ENCODE peak calls at places on chromosomes 13 and 19, in seven cellular contexts. M is CD4-positive, alpha-beta T cell; P is activated T-helper 1 cell treated with Interleukin-2 at 50 U/mL for 16 hours; J is D721Med; B is stimulated activated CD4-positive, alpha-beta T cell treated with anti-CD3 and anti-CD28 coated beads, Interleukin-2, amount 100 ng/mL, for 24 hours; Q is heart right ventricle; R is RKO. H is an unnamed sample.

GRCh38 chr13:98321356-98321755 is 144.3 kb upstream of the RNF113B start:
- DNase-seq in M (no peak), P (no peak), J (no peak), B (no peak), Q (no peak), R (no peak), H (no peak)

GRCh38 chr13:30679483-30680330 is 55.6 kb upstream of the ALOX5AP start:
- DNase-seq in M (peak), P (peak), J (no peak), B (no peak), Q (no peak), R (peak), H (no peak)

GRCh38 chr19:34366670-34367423 is 1.9 kb downstream of the GPI start:
- DNase-seq in M (no peak), P (no peak), J (no peak), B (no peak), Q (no peak), R (peak), H (no peak)

GRCh38 chr13:75271851-75272250 is 210.1 kb downstream of the TBC1D4 start:
- DNase-seq in M (no peak), P (no peak), J (no peak), B (no peak), Q (no peak), R (no peak), H (no peak)

GRCh38 chr13:69912576-69913074 is 195.0 kb upstream of the ATXN8OS start:
- DNase-seq in M (no peak), P (no peak), J (no peak), B (no peak), Q (no peak), R (no peak), H (no peak)

GRCh38 chr13:105979131-105979530 is 556.3 kb downstream of the EFNB2 start:
- DNase-seq in M (no peak), P (no peak), J (no peak), B (no peak), Q (no peak), R (no peak), H (no peak)

GRCh38 chr13:48818495-48818961 is 157.2 kb upstream of the FNDC3A start:
- DNase-seq in M (no peak), P (no peak), J (no peak), B (no peak), Q (no peak), R (peak), H (no peak)

GRCh38 chr19:49546825-49547565 is 19.2 kb downstream of the RCN3 start:
- DNase-seq in M (no peak), P (no peak), J (peak), B (peak), Q (peak), R (peak), H (peak)

GRCh38 chr19:3701200-3701599 is 932 bp upstream of the PIP5K1C start:
- DNase-seq in M (no peak), P (no peak), J (no peak), B (no peak), Q (no peak), R (no peak), H (no peak)

GRCh38 chr13:113759525-113760137 is 605 bp downstream of the TMEM255B start:
- DNase-seq in M (no peak), P (no peak), J (no peak), B (no peak), Q (peak), R (no peak), H (no peak)

GRCh38 chr13:107277911-107278310 is 710.0 kb upstream of the ARGLU1 start:
- DNase-seq in M (no peak), P (no peak), J (no peak), B (no peak), Q (no peak), R (no peak), H (no peak)